ENCODE peak calls at places on chromosomes 3 and 15, in five cellular contexts. Q is frontal cortex; E is stomach; D is activated CD4-positive, alpha-beta T cell treated with anti-CD3 and anti-CD28 coated beads, Interleukin-2, amount 50 U/mL, for 24 hours; C is ovary. G is an unnamed sample.

GRCh38 chr15:57327985-57328471 is 48.3 kb upstream of the CGNL1 start:
- DNase-seq in Q (no peak), E (no peak), D (no peak), C (no peak), G (no peak)

GRCh38 chr3:50825841-50826240 is 151.1 kb downstream of the DOCK3 start:
- DNase-seq in Q (no peak), E (no peak), D (no peak), C (no peak), G (no peak)

GRCh38 chr15:58795825-58796224 is 24.7 kb downstream of the MINDY2 start:
- DNase-seq in Q (no peak), E (no peak), D (no peak), C (no peak), G (no peak)

GRCh38 chr3:72338942-72339749 is 509.1 kb downstream of the SHQ1 start:
- DNase-seq in Q (no peak), E (peak), D (peak), C (no peak), G (no peak)

GRCh38 chr15:80275946-80276345 is 23.9 kb upstream of the CTXND1 start:
- DNase-seq in Q (no peak), E (no peak), D (no peak), C (no peak), G (no peak)

GRCh38 chr3:14467723-14468620 is 65.6 kb downstream of the SLC6A6 start:
- DNase-seq in Q (peak), E (peak), D (peak), C (no peak), G (peak)

GRCh38 chr15:98547741-98548166 is 100.6 kb upstream of the IGF1R start:
- DNase-seq in Q (peak), E (no peak), D (no peak), C (peak), G (no peak)

GRCh38 chr3:43726511-43726910 is 35.8 kb downstream of the ABHD5 start:
- DNase-seq in Q (no peak), E (no peak), D (no peak), C (no peak), G (no peak)

GRCh38 chr15:62126364-62126763 is 38.7 kb downstream of the C2CD4B start:
- DNase-seq in Q (no peak), E (no peak), D (no peak), C (no peak), G (no peak)

GRCh38 chr15:29934251-29934650 is 112.0 kb upstream of the TJP1 start:
- DNase-seq in Q (no peak), E (no peak), D (no peak), C (no peak), G (no peak)

GRCh38 chr3:86990171-86990733 is 697 bp downstream of the VGLL3 start:
- DNase-seq in Q (no peak), E (peak), D (no peak), C (peak), G (no peak)

GRCh38 chr3:150407818-150408231 is 273 bp upstream of the TSC22D2 start:
- DNase-seq in Q (no peak), E (no peak), D (peak), C (peak), G (peak)

GRCh38 chr3:8239718-8240698 is 261.6 kb upstream of the LMCD1 start:
- DNase-seq in Q (no peak), E (no peak), D (peak), C (no peak), G (no peak)

GRCh38 chr15:78915341-78916087 is 29.3 kb downstream of the CTSH start:
- DNase-seq in Q (no peak), E (no peak), D (no peak), C (no peak), G (no peak)

GRCh38 chr3:41808152-41808551 is 153.8 kb downstream of the ULK4 start:
- DNase-seq in Q (no peak), E (no peak), D (no peak), C (no peak), G (no peak)

GRCh38 chr3:159854500-159855124 is 134.0 kb upstream of the IL12A start:
- DNase-seq in Q (no peak), E (no peak), D (no peak), C (no peak), G (no peak)

GRCh38 chr3:65960087-65960486 is 78.6 kb downstream of the MAGI1 start:
- DNase-seq in Q (no peak), E (no peak), D (no peak), C (no peak), G (no peak)

GRCh38 chr3:149473314-149473990 is 1.0 kb upstream of the TM4SF4 start:
- DNase-seq in Q (no peak), E (peak), D (no peak), C (peak), G (no peak)

GRCh38 chr15:70160803-70161565 is 63.3 kb upstream of the TLE3 start:
- DNase-seq in Q (no peak), E (no peak), D (no peak), C (no peak), G (no peak)

G was measured in NCI-H1930.